ENCODE peak calls at places on chromosomes 4 and X, in four cellular contexts. One of them, this sample, is unnamed.

GRCh38 chrX:150767045-150767395 is 73.8 kb downstream of the MTMR1 start:
- DNase-seq in CD4-positive, alpha-beta memory T cell: no peak
- DNase-seq in lower lobe of right lung: peak
- DNase-seq in tibial artery: no peak
- DNase-seq in this sample: no peak

GRCh38 chr4:186628058-186628711 is 72.8 kb upstream of the MTNR1A start:
- DNase-seq in CD4-positive, alpha-beta memory T cell: no peak
- DNase-seq in lower lobe of right lung: no peak
- DNase-seq in tibial artery: no peak
- DNase-seq in this sample: no peak

GRCh38 chr4:13968723-13969122 is 341.2 kb upstream of the BOD1L1 start:
- DNase-seq in CD4-positive, alpha-beta memory T cell: no peak
- DNase-seq in lower lobe of right lung: no peak
- DNase-seq in tibial artery: no peak
- DNase-seq in this sample: no peak

GRCh38 chr4:76210502-76210901 is 3.1 kb downstream of the SCARB2 start:
- DNase-seq in CD4-positive, alpha-beta memory T cell: no peak
- DNase-seq in lower lobe of right lung: no peak
- DNase-seq in tibial artery: no peak
- DNase-seq in this sample: no peak

GRCh38 chr4:95742179-95742578 is 97.7 kb upstream of the PDHA2 start:
- DNase-seq in CD4-positive, alpha-beta memory T cell: no peak
- DNase-seq in lower lobe of right lung: no peak
- DNase-seq in tibial artery: no peak
- DNase-seq in this sample: no peak

GRCh38 chr4:40990202-40990898 is 224.0 kb downstream of the APBB2 start:
- DNase-seq in CD4-positive, alpha-beta memory T cell: no peak
- DNase-seq in lower lobe of right lung: no peak
- DNase-seq in tibial artery: no peak
- DNase-seq in this sample: no peak

GRCh38 chr4:144480068-144480467 is 165.9 kb upstream of the HHIP start:
- DNase-seq in CD4-positive, alpha-beta memory T cell: no peak
- DNase-seq in lower lobe of right lung: no peak
- DNase-seq in tibial artery: no peak
- DNase-seq in this sample: no peak

GRCh38 chrX:15675490-15675921 is 10.9 kb upstream of the CLTRN start:
- DNase-seq in CD4-positive, alpha-beta memory T cell: peak
- DNase-seq in lower lobe of right lung: peak
- DNase-seq in tibial artery: peak
- DNase-seq in this sample: peak

GRCh38 chr4:46934731-46935130 is 25.7 kb upstream of the COX7B2 start:
- DNase-seq in CD4-positive, alpha-beta memory T cell: no peak
- DNase-seq in lower lobe of right lung: no peak
- DNase-seq in tibial artery: no peak
- DNase-seq in this sample: no peak

GRCh38 chrX:12446342-12447075 is 308.2 kb downstream of the FRMPD4 start:
- DNase-seq in CD4-positive, alpha-beta memory T cell: no peak
- DNase-seq in lower lobe of right lung: no peak
- DNase-seq in tibial artery: no peak
- DNase-seq in this sample: no peak

GRCh38 chr4:113584407-113585150 is 177.0 kb downstream of the CAMK2D start:
- DNase-seq in CD4-positive, alpha-beta memory T cell: no peak
- DNase-seq in lower lobe of right lung: no peak
- DNase-seq in tibial artery: no peak
- DNase-seq in this sample: no peak

GRCh38 chr4:81255524-81255923 is 40.5 kb upstream of the PRKG2 start:
- DNase-seq in CD4-positive, alpha-beta memory T cell: no peak
- DNase-seq in lower lobe of right lung: no peak
- DNase-seq in tibial artery: no peak
- DNase-seq in this sample: no peak

GRCh38 chr4:165766976-165767375 is 106.1 kb upstream of the TLL1 start:
- DNase-seq in CD4-positive, alpha-beta memory T cell: no peak
- DNase-seq in lower lobe of right lung: no peak
- DNase-seq in tibial artery: no peak
- DNase-seq in this sample: no peak

GRCh38 chrX:69305333-69306062 is 140.2 kb upstream of the PJA1 start:
- DNase-seq in CD4-positive, alpha-beta memory T cell: no peak
- DNase-seq in lower lobe of right lung: no peak
- DNase-seq in tibial artery: no peak
- DNase-seq in this sample: no peak

GRCh38 chr4:149793459-149793858 is 22.2 kb downstream of the IQCM start:
- DNase-seq in CD4-positive, alpha-beta memory T cell: no peak
- DNase-seq in lower lobe of right lung: no peak
- DNase-seq in tibial artery: no peak
- DNase-seq in this sample: no peak

GRCh38 chr4:118175506-118175905 is 141.2 kb downstream of the NDST3 start:
- DNase-seq in CD4-positive, alpha-beta memory T cell: no peak
- DNase-seq in lower lobe of right lung: no peak
- DNase-seq in tibial artery: no peak
- DNase-seq in this sample: no peak

GRCh38 chrX:15714529-15714928 is 23.5 kb upstream of the CA5B start:
- DNase-seq in CD4-positive, alpha-beta memory T cell: no peak
- DNase-seq in lower lobe of right lung: no peak
- DNase-seq in tibial artery: no peak
- DNase-seq in this sample: no peak

GRCh38 chrX:40543661-40544328 is 37.0 kb upstream of the ATP6AP2 start:
- DNase-seq in CD4-positive, alpha-beta memory T cell: no peak
- DNase-seq in lower lobe of right lung: no peak
- DNase-seq in tibial artery: no peak
- DNase-seq in this sample: no peak

GRCh38 chr4:152575533-152575932 is 39.6 kb upstream of the FBXW7 start:
- DNase-seq in CD4-positive, alpha-beta memory T cell: no peak
- DNase-seq in lower lobe of right lung: no peak
- DNase-seq in tibial artery: no peak
- DNase-seq in this sample: no peak

GRCh38 chr4:26141101-26141830 is 179.5 kb upstream of the RBPJ start:
- DNase-seq in CD4-positive, alpha-beta memory T cell: no peak
- DNase-seq in lower lobe of right lung: no peak
- DNase-seq in tibial artery: no peak
- DNase-seq in this sample: no peak
- H3K27ac ChIP-seq in CD4-positive, alpha-beta memory T cell: no peak
- H3K27ac ChIP-seq in lower lobe of right lung: peak
- H3K27ac ChIP-seq in tibial artery: no peak
- H3K27ac ChIP-seq in this sample: no peak

DNA sequence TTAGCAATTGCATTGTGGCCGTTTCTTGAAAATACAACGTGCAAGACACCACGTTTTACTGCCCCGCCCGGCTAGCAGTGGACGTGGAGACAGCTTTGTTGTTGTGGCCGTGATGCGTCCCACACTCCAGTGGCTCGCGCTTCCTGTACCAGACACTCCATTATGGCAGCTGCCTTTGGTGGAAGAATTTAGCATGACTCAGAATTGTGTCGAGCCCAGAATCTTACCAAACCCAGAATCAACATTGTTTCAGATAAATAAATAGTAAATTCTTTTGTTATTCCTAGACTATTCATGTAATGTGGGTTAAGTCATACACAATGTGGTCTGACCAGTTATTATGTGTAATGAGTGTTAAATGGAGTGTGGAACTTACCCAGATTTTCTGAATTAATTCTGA is 25.3 kb upstream of the S100P start:
- DNase-seq in CD4-positive, alpha-beta memory T cell: no peak
- DNase-seq in lower lobe of right lung: no peak
- DNase-seq in tibial artery: no peak
- DNase-seq in this sample: no peak
- H3K27ac ChIP-seq in CD4-positive, alpha-beta memory T cell: no peak
- H3K27ac ChIP-seq in lower lobe of right lung: no peak
- H3K27ac ChIP-seq in tibial artery: no peak
- H3K27ac ChIP-seq in this sample: no peak

GRCh38 chr4:2837110-2837903 is 6.3 kb upstream of the ADD1 start:
- DNase-seq in CD4-positive, alpha-beta memory T cell: no peak
- DNase-seq in lower lobe of right lung: peak
- DNase-seq in tibial artery: peak
- DNase-seq in this sample: peak
- H3K27ac ChIP-seq in CD4-positive, alpha-beta memory T cell: peak
- H3K27ac ChIP-seq in lower lobe of right lung: peak
- H3K27ac ChIP-seq in tibial artery: peak
- H3K27ac ChIP-seq in this sample: no peak

GRCh38 chr4:8276358-8277240 is 7.0 kb downstream of the HTRA3 start:
- DNase-seq in CD4-positive, alpha-beta memory T cell: no peak
- DNase-seq in lower lobe of right lung: no peak
- DNase-seq in tibial artery: no peak
- DNase-seq in this sample: peak

GRCh38 chr4:8275511-8275910 is 6.0 kb downstream of the HTRA3 start:
- DNase-seq in CD4-positive, alpha-beta memory T cell: no peak
- DNase-seq in lower lobe of right lung: no peak
- DNase-seq in tibial artery: no peak
- DNase-seq in this sample: no peak

GRCh38 chr4:8274066-8274652 is 4.6 kb downstream of the HTRA3 start:
- DNase-seq in CD4-positive, alpha-beta memory T cell: no peak
- DNase-seq in lower lobe of right lung: no peak
- DNase-seq in tibial artery: no peak
- DNase-seq in this sample: no peak

GRCh38 chr4:8273450-8273849 is 3.9 kb downstream of the HTRA3 start:
- DNase-seq in CD4-positive, alpha-beta memory T cell: no peak
- DNase-seq in lower lobe of right lung: no peak
- DNase-seq in tibial artery: no peak
- DNase-seq in this sample: no peak

DNA sequence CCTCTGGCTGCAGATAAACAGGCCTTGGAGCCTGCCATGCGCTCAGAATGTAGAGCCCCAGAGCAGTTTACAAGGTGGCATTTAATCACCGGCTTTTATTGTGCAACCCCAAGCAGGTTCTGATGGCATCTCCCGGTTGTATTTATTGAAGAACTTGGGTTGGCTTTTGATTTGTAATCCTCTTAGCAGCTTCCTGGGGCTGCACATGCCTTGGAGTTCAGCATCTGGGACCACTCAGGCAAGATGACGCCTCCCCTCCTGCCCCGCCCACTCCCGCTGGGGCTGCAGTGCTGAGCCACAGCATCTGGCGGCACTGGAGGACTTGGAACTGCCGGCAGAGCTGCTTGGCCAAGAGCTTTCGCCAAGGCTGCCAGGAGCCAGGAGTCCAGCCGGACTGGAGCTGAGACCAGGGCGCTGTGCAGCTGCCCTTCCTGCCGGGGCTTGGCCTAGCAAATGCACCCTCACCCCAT is 5.3 kb downstream of the HTRA3 start:
- DNase-seq in CD4-positive, alpha-beta memory T cell: no peak
- DNase-seq in lower lobe of right lung: peak
- DNase-seq in tibial artery: peak
- DNase-seq in this sample: peak
- H3K27ac ChIP-seq in CD4-positive, alpha-beta memory T cell: no peak
- H3K27ac ChIP-seq in lower lobe of right lung: no peak
- H3K27ac ChIP-seq in tibial artery: no peak
- H3K27ac ChIP-seq in this sample: no peak

DNA sequence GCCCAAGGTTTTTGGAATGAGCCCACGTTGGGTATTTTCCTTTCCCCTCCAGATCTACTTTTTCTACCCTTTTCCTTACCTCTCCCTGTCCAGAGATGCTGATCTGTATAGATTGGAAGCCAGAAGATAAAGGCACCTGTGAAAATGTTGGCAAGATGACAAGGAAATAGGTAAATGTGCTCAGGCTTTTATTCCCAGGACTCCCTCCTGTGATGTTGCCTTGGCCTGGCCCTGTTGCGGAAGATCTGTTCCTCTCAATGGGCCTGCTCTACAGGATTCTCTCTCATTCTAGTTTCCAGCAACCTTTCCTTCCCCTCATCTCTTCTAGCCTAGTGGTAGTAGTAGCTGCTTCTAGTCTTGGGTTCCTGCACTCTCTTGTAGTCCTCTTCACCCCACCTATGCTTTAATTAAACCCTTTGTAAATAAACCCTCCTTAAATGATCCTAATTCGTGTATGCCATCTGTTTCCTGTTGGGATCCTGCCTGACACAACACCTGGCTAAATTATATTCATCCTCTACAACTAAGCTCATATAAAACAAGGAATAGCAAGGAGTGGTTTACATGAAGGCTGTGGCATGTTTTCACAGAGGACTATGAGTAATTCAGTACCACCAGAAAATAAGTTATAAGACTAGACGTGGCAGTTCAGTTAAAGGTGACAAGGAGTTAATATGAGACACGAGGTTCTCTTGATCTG is 95.7 kb upstream of the MAOA start:
- DNase-seq in CD4-positive, alpha-beta memory T cell: no peak
- DNase-seq in lower lobe of right lung: no peak
- DNase-seq in tibial artery: no peak
- DNase-seq in this sample: no peak
- H3K27ac ChIP-seq in CD4-positive, alpha-beta memory T cell: no peak
- H3K27ac ChIP-seq in lower lobe of right lung: no peak
- H3K27ac ChIP-seq in tibial artery: no peak
- H3K27ac ChIP-seq in this sample: no peak

DNA sequence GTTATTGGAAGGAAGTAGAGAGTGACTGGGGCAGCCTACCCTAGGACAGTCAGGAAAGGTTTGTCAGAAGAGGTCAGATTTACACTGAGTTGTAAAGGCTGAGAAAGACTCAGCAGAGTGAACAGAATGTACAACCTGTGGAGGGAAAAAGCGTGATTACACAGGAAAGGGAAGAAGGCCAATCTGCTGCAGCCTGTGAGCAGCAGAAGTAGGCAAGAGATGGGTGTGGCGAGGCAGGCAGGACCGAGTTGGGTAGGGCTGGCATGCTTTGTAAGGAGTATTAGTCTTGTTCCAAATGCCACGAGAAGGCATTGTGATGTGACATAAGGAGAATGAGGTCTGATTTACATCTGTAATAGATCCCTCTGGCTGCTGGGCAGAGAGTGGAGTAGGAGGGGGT is 12.6 kb downstream of the SGMS2 start:
- DNase-seq in CD4-positive, alpha-beta memory T cell: no peak
- DNase-seq in lower lobe of right lung: peak
- DNase-seq in tibial artery: no peak
- DNase-seq in this sample: no peak
- H3K27ac ChIP-seq in CD4-positive, alpha-beta memory T cell: no peak
- H3K27ac ChIP-seq in lower lobe of right lung: peak
- H3K27ac ChIP-seq in tibial artery: no peak
- H3K27ac ChIP-seq in this sample: no peak

This sample was measured in aorta.